ENCODE peak calls at places on chromosomes 3 and 15, in six cellular contexts. M, I, G, B, S and Q are unnamed samples.

GRCh38 chr3:137259709-137260108 is 301.9 kb downstream of the IL20RB start:
- DNase-seq in S (no peak), B (no peak), I (peak), G (peak), M (no peak), Q (no peak)

GRCh38 chr3:54185740-54186139 is 63.4 kb downstream of the CACNA2D3 start:
- DNase-seq in S (no peak), M (no peak), I (no peak), G (peak), B (no peak), Q (no peak)

GRCh38 chr3:160616721-160617120 is 51.4 kb upstream of the KPNA4 start:
- DNase-seq in M (no peak), G (no peak), I (no peak), S (no peak), B (peak), Q (no peak)

GRCh38 chr3:129745253-129745652 is 138.8 kb upstream of the PLXND1 start:
- DNase-seq in G (peak), I (no peak), M (peak), S (no peak), B (peak), Q (peak)

GRCh38 chr3:127339943-127340861 is 52.4 kb upstream of the PRR20G start:
- DNase-seq in G (peak), I (no peak), B (no peak), M (no peak), S (no peak), Q (no peak)

GRCh38 chr15:39502048-39502447 is 78.8 kb upstream of the THBS1 start:
- DNase-seq in S (no peak), G (no peak), B (no peak), I (no peak), M (no peak), Q (no peak)

GRCh38 chr3:137709011-137709601 is 55.0 kb upstream of the SOX14 start:
- DNase-seq in M (no peak), G (peak), I (peak), B (no peak), S (no peak), Q (no peak)

GRCh38 chr3:186464424-186465093 is 79.6 kb downstream of the CRYGS start:
- DNase-seq in G (peak), B (no peak), M (no peak), I (no peak), S (no peak), Q (no peak)

GRCh38 chr15:78002996-78003395 is 74.5 kb downstream of the TBC1D2B start:
- DNase-seq in S (no peak), B (no peak), G (no peak), I (no peak), M (no peak), Q (no peak)

GRCh38 chr3:9732753-9733115 is 1.2 kb downstream of the BRPF1 start:
- DNase-seq in I (no peak), B (no peak), S (no peak), M (no peak), G (peak), Q (no peak)

GRCh38 chr3:56295161-56295560 is 173.1 kb downstream of the ERC2 start:
- DNase-seq in M (no peak), G (no peak), I (no peak), B (peak), S (no peak), Q (no peak)

GRCh38 chr3:5330152-5330810 is 142.8 kb downstream of the EDEM1 start:
- DNase-seq in M (no peak), I (no peak), G (no peak), S (no peak), B (peak), Q (peak)

GRCh38 chr3:85586018-85586417 is 627.2 kb downstream of the CADM2 start:
- DNase-seq in S (no peak), B (no peak), G (peak), M (no peak), I (no peak), Q (no peak)

GRCh38 chr3:123951522-123952447 is 9.2 kb downstream of the CCDC14 start:
- DNase-seq in S (no peak), M (no peak), B (peak), I (peak), G (no peak), Q (no peak)

GRCh38 chr15:28273468-28273867 is 48.5 kb downstream of the HERC2 start:
- DNase-seq in G (peak), I (no peak), B (no peak), S (no peak), M (no peak), Q (no peak)

GRCh38 chr15:60374628-60375081 is 23.1 kb downstream of the ANXA2 start:
- DNase-seq in I (peak), M (no peak), S (no peak), G (peak), B (peak), Q (peak)

GRCh38 chr15:85527907-85528306 is 147.5 kb downstream of the AKAP13 start:
- DNase-seq in I (no peak), G (no peak), B (peak), S (no peak), M (no peak), Q (no peak)